ENCODE peak calls at places on chromosome 22, in ten cellular contexts. Y, Q, K, W, R, J, G, E, V and I are unnamed samples.

GRCh38 chr22:37599161-37599560 is 9.5 kb upstream of the GGA1 start:
- DNase-seq in K (no peak), J (no peak), Y (no peak), G (no peak), R (no peak), W (no peak), Q (no peak), V (no peak), E (no peak), I (no peak)

GRCh38 chr22:38872831-38873248 is 824 bp upstream of the CBX6 start:
- DNase-seq in V (peak), K (no peak), J (peak), R (no peak), G (no peak), W (no peak), Y (no peak), E (peak), Q (no peak), I (peak)

GRCh38 chr22:27105142-27106025 is 448.0 kb downstream of the MIAT start:
- DNase-seq in W (no peak), R (no peak), J (peak), K (no peak), E (peak), Y (peak), G (no peak), V (peak), Q (no peak), I (peak)

GRCh38 chr22:50481440-50482106 is at the start of gene ADM2:
- DNase-seq in J (no peak), Y (no peak), G (no peak), V (no peak), K (peak), Q (peak), W (peak), E (peak), R (no peak), I (no peak)

GRCh38 chr22:17257578-17257977 is 38.3 kb upstream of the ADA2 start:
- DNase-seq in R (no peak), K (no peak), Y (no peak), E (no peak), W (no peak), J (no peak), Q (no peak), G (no peak), V (no peak), I (no peak)

GRCh38 chr22:36379593-36380361 is 8.0 kb downstream of the MYH9 start:
- DNase-seq in Y (no peak), W (peak), G (no peak), R (no peak), Q (peak), J (no peak), V (no peak), E (no peak), K (peak), I (no peak)

GRCh38 chr22:21032037-21032842 is at the start of gene SLC7A4:
- DNase-seq in R (no peak), Q (no peak), J (no peak), E (no peak), V (no peak), K (no peak), W (no peak), Y (no peak), G (no peak), I (no peak)

GRCh38 chr22:42039271-42039670 is 31.3 kb downstream of the NAGA start:
- DNase-seq in K (no peak), R (no peak), W (no peak), E (no peak), G (no peak), V (no peak), Y (no peak), Q (no peak), J (no peak), I (no peak)

GRCh38 chr22:20771918-20772625 is 1.8 kb upstream of the SERPIND1 start:
- DNase-seq in R (no peak), E (no peak), V (no peak), G (no peak), Q (no peak), K (no peak), Y (no peak), J (no peak), W (no peak), I (no peak)

GRCh38 chr22:35752833-35753189 is 35.1 kb downstream of the APOL5 start:
- DNase-seq in V (no peak), E (no peak), G (no peak), Y (no peak), Q (no peak), K (no peak), J (no peak), R (no peak), W (no peak), I (no peak)